ENCODE peak calls at places on chromosome 7, in nine cellular contexts. One of them, this sample, is unnamed.

GRCh38 chr7:106110885-106111670 is 1.0 kb downstream of the SYPL1 start:
- DNase-seq in activated T-helper 9 cell treated with anti-CD3 and anti-CD28 coated beads, Interleukin-2, amount 50 U/mL, for 16 hours: no peak
- DNase-seq in occipital lobe: no peak
- DNase-seq in fibroblast of pulmonary artery: no peak
- DNase-seq in NCI-H748 treated with DMSO at 0.1 percent for 48 hours: peak
- DNase-seq in activated CD8-positive, alpha-beta memory T cell treated with anti-CD3 and anti-CD28 coated beads, Interleukin-2, amount 50 U/mL, for 4 hours: no peak
- DNase-seq in HuH-7.5: no peak
- DNase-seq in naive thymus-derived CD8-positive, alpha-beta T cell: peak
- DNase-seq in skeletal muscle cell: no peak
- DNase-seq in this sample: no peak

GRCh38 chr7:129499915-129500463 is 2.3 kb upstream of the SMKR1 start:
- DNase-seq in skeletal muscle cell: no peak
- DNase-seq in occipital lobe: no peak
- DNase-seq in naive thymus-derived CD8-positive, alpha-beta T cell: no peak
- DNase-seq in activated CD8-positive, alpha-beta memory T cell treated with anti-CD3 and anti-CD28 coated beads, Interleukin-2, amount 50 U/mL, for 4 hours: no peak
- DNase-seq in activated T-helper 9 cell treated with anti-CD3 and anti-CD28 coated beads, Interleukin-2, amount 50 U/mL, for 16 hours: no peak
- DNase-seq in fibroblast of pulmonary artery: no peak
- DNase-seq in HuH-7.5: no peak
- DNase-seq in NCI-H748 treated with DMSO at 0.1 percent for 48 hours: no peak
- DNase-seq in this sample: no peak

GRCh38 chr7:131109011-131109756 is 218.5 kb upstream of the MKLN1 start:
- DNase-seq in activated T-helper 9 cell treated with anti-CD3 and anti-CD28 coated beads, Interleukin-2, amount 50 U/mL, for 16 hours: no peak
- DNase-seq in HuH-7.5: peak
- DNase-seq in fibroblast of pulmonary artery: peak
- DNase-seq in skeletal muscle cell: no peak
- DNase-seq in activated CD8-positive, alpha-beta memory T cell treated with anti-CD3 and anti-CD28 coated beads, Interleukin-2, amount 50 U/mL, for 4 hours: no peak
- DNase-seq in occipital lobe: no peak
- DNase-seq in NCI-H748 treated with DMSO at 0.1 percent for 48 hours: no peak
- DNase-seq in naive thymus-derived CD8-positive, alpha-beta T cell: no peak
- DNase-seq in this sample: no peak

GRCh38 chr7:77561354-77561753 is 24.3 kb downstream of the PTPN12 start:
- DNase-seq in activated CD8-positive, alpha-beta memory T cell treated with anti-CD3 and anti-CD28 coated beads, Interleukin-2, amount 50 U/mL, for 4 hours: no peak
- DNase-seq in occipital lobe: no peak
- DNase-seq in fibroblast of pulmonary artery: no peak
- DNase-seq in NCI-H748 treated with DMSO at 0.1 percent for 48 hours: no peak
- DNase-seq in naive thymus-derived CD8-positive, alpha-beta T cell: no peak
- DNase-seq in activated T-helper 9 cell treated with anti-CD3 and anti-CD28 coated beads, Interleukin-2, amount 50 U/mL, for 16 hours: no peak
- DNase-seq in skeletal muscle cell: no peak
- DNase-seq in HuH-7.5: no peak
- DNase-seq in this sample: no peak

GRCh38 chr7:91527460-91527859 is 263.2 kb downstream of the FZD1 start:
- DNase-seq in occipital lobe: no peak
- DNase-seq in HuH-7.5: no peak
- DNase-seq in activated CD8-positive, alpha-beta memory T cell treated with anti-CD3 and anti-CD28 coated beads, Interleukin-2, amount 50 U/mL, for 4 hours: no peak
- DNase-seq in NCI-H748 treated with DMSO at 0.1 percent for 48 hours: no peak
- DNase-seq in skeletal muscle cell: no peak
- DNase-seq in naive thymus-derived CD8-positive, alpha-beta T cell: no peak
- DNase-seq in fibroblast of pulmonary artery: no peak
- DNase-seq in activated T-helper 9 cell treated with anti-CD3 and anti-CD28 coated beads, Interleukin-2, amount 50 U/mL, for 16 hours: no peak
- DNase-seq in this sample: no peak

GRCh38 chr7:28203498-28204240 is 23.1 kb upstream of the JAZF1 start:
- DNase-seq in NCI-H748 treated with DMSO at 0.1 percent for 48 hours: no peak
- DNase-seq in activated T-helper 9 cell treated with anti-CD3 and anti-CD28 coated beads, Interleukin-2, amount 50 U/mL, for 16 hours: no peak
- DNase-seq in fibroblast of pulmonary artery: peak
- DNase-seq in skeletal muscle cell: no peak
- DNase-seq in occipital lobe: no peak
- DNase-seq in HuH-7.5: no peak
- DNase-seq in activated CD8-positive, alpha-beta memory T cell treated with anti-CD3 and anti-CD28 coated beads, Interleukin-2, amount 50 U/mL, for 4 hours: no peak
- DNase-seq in naive thymus-derived CD8-positive, alpha-beta T cell: no peak
- DNase-seq in this sample: no peak

GRCh38 chr7:28806841-28807240 is 151.3 kb downstream of the TRIL start:
- DNase-seq in NCI-H748 treated with DMSO at 0.1 percent for 48 hours: no peak
- DNase-seq in activated T-helper 9 cell treated with anti-CD3 and anti-CD28 coated beads, Interleukin-2, amount 50 U/mL, for 16 hours: no peak
- DNase-seq in HuH-7.5: no peak
- DNase-seq in activated CD8-positive, alpha-beta memory T cell treated with anti-CD3 and anti-CD28 coated beads, Interleukin-2, amount 50 U/mL, for 4 hours: no peak
- DNase-seq in naive thymus-derived CD8-positive, alpha-beta T cell: no peak
- DNase-seq in skeletal muscle cell: no peak
- DNase-seq in fibroblast of pulmonary artery: no peak
- DNase-seq in occipital lobe: no peak
- DNase-seq in this sample: no peak

GRCh38 chr7:4162845-4163564 is 519.1 kb upstream of the FOXK1 start:
- DNase-seq in activated CD8-positive, alpha-beta memory T cell treated with anti-CD3 and anti-CD28 coated beads, Interleukin-2, amount 50 U/mL, for 4 hours: no peak
- DNase-seq in fibroblast of pulmonary artery: no peak
- DNase-seq in naive thymus-derived CD8-positive, alpha-beta T cell: no peak
- DNase-seq in activated T-helper 9 cell treated with anti-CD3 and anti-CD28 coated beads, Interleukin-2, amount 50 U/mL, for 16 hours: no peak
- DNase-seq in skeletal muscle cell: no peak
- DNase-seq in NCI-H748 treated with DMSO at 0.1 percent for 48 hours: no peak
- DNase-seq in occipital lobe: no peak
- DNase-seq in HuH-7.5: no peak
- DNase-seq in this sample: no peak

GRCh38 chr7:150852371-150852905 is at the start of gene AOC1:
- DNase-seq in occipital lobe: no peak
- DNase-seq in activated T-helper 9 cell treated with anti-CD3 and anti-CD28 coated beads, Interleukin-2, amount 50 U/mL, for 16 hours: no peak
- DNase-seq in fibroblast of pulmonary artery: no peak
- DNase-seq in NCI-H748 treated with DMSO at 0.1 percent for 48 hours: no peak
- DNase-seq in naive thymus-derived CD8-positive, alpha-beta T cell: no peak
- DNase-seq in skeletal muscle cell: no peak
- DNase-seq in HuH-7.5: no peak
- DNase-seq in activated CD8-positive, alpha-beta memory T cell treated with anti-CD3 and anti-CD28 coated beads, Interleukin-2, amount 50 U/mL, for 4 hours: no peak
- DNase-seq in this sample: no peak

GRCh38 chr7:40057292-40057691 is 77.1 kb downstream of the MPLKIP start:
- DNase-seq in occipital lobe: no peak
- DNase-seq in naive thymus-derived CD8-positive, alpha-beta T cell: no peak
- DNase-seq in skeletal muscle cell: peak
- DNase-seq in fibroblast of pulmonary artery: peak
- DNase-seq in activated T-helper 9 cell treated with anti-CD3 and anti-CD28 coated beads, Interleukin-2, amount 50 U/mL, for 16 hours: no peak
- DNase-seq in NCI-H748 treated with DMSO at 0.1 percent for 48 hours: no peak
- DNase-seq in HuH-7.5: no peak
- DNase-seq in activated CD8-positive, alpha-beta memory T cell treated with anti-CD3 and anti-CD28 coated beads, Interleukin-2, amount 50 U/mL, for 4 hours: no peak
- DNase-seq in this sample: no peak

GRCh38 chr7:55641273-55641691 is 69.0 kb upstream of the VOPP1 start:
- DNase-seq in activated T-helper 9 cell treated with anti-CD3 and anti-CD28 coated beads, Interleukin-2, amount 50 U/mL, for 16 hours: no peak
- DNase-seq in skeletal muscle cell: peak
- DNase-seq in NCI-H748 treated with DMSO at 0.1 percent for 48 hours: peak
- DNase-seq in activated CD8-positive, alpha-beta memory T cell treated with anti-CD3 and anti-CD28 coated beads, Interleukin-2, amount 50 U/mL, for 4 hours: no peak
- DNase-seq in fibroblast of pulmonary artery: peak
- DNase-seq in naive thymus-derived CD8-positive, alpha-beta T cell: peak
- DNase-seq in HuH-7.5: peak
- DNase-seq in occipital lobe: peak
- DNase-seq in this sample: no peak

GRCh38 chr7:28174901-28175661 is 5.5 kb downstream of the JAZF1 start:
- DNase-seq in activated T-helper 9 cell treated with anti-CD3 and anti-CD28 coated beads, Interleukin-2, amount 50 U/mL, for 16 hours: no peak
- DNase-seq in HuH-7.5: no peak
- DNase-seq in naive thymus-derived CD8-positive, alpha-beta T cell: no peak
- DNase-seq in occipital lobe: no peak
- DNase-seq in activated CD8-positive, alpha-beta memory T cell treated with anti-CD3 and anti-CD28 coated beads, Interleukin-2, amount 50 U/mL, for 4 hours: no peak
- DNase-seq in NCI-H748 treated with DMSO at 0.1 percent for 48 hours: no peak
- DNase-seq in skeletal muscle cell: no peak
- DNase-seq in fibroblast of pulmonary artery: peak
- DNase-seq in this sample: no peak

GRCh38 chr7:104980969-104981670 is 32.9 kb upstream of the KMT2E start:
- DNase-seq in activated T-helper 9 cell treated with anti-CD3 and anti-CD28 coated beads, Interleukin-2, amount 50 U/mL, for 16 hours: no peak
- DNase-seq in NCI-H748 treated with DMSO at 0.1 percent for 48 hours: peak
- DNase-seq in skeletal muscle cell: no peak
- DNase-seq in occipital lobe: no peak
- DNase-seq in fibroblast of pulmonary artery: peak
- DNase-seq in activated CD8-positive, alpha-beta memory T cell treated with anti-CD3 and anti-CD28 coated beads, Interleukin-2, amount 50 U/mL, for 4 hours: no peak
- DNase-seq in naive thymus-derived CD8-positive, alpha-beta T cell: peak
- DNase-seq in HuH-7.5: peak
- DNase-seq in this sample: no peak

GRCh38 chr7:12493407-12493806 is 77.1 kb upstream of the SCIN start:
- DNase-seq in occipital lobe: no peak
- DNase-seq in HuH-7.5: no peak
- DNase-seq in naive thymus-derived CD8-positive, alpha-beta T cell: no peak
- DNase-seq in fibroblast of pulmonary artery: peak
- DNase-seq in activated CD8-positive, alpha-beta memory T cell treated with anti-CD3 and anti-CD28 coated beads, Interleukin-2, amount 50 U/mL, for 4 hours: no peak
- DNase-seq in activated T-helper 9 cell treated with anti-CD3 and anti-CD28 coated beads, Interleukin-2, amount 50 U/mL, for 16 hours: no peak
- DNase-seq in NCI-H748 treated with DMSO at 0.1 percent for 48 hours: no peak
- DNase-seq in skeletal muscle cell: no peak
- DNase-seq in this sample: no peak

GRCh38 chr7:150520145-150520544 is 5.5 kb downstream of the GIMAP7 start:
- DNase-seq in occipital lobe: no peak
- DNase-seq in NCI-H748 treated with DMSO at 0.1 percent for 48 hours: no peak
- DNase-seq in activated CD8-positive, alpha-beta memory T cell treated with anti-CD3 and anti-CD28 coated beads, Interleukin-2, amount 50 U/mL, for 4 hours: no peak
- DNase-seq in naive thymus-derived CD8-positive, alpha-beta T cell: peak
- DNase-seq in skeletal muscle cell: no peak
- DNase-seq in activated T-helper 9 cell treated with anti-CD3 and anti-CD28 coated beads, Interleukin-2, amount 50 U/mL, for 16 hours: no peak
- DNase-seq in HuH-7.5: no peak
- DNase-seq in fibroblast of pulmonary artery: no peak
- DNase-seq in this sample: no peak

GRCh38 chr7:2980406-2981102 is 63.1 kb downstream of the CARD11 start:
- DNase-seq in fibroblast of pulmonary artery: no peak
- DNase-seq in occipital lobe: no peak
- DNase-seq in skeletal muscle cell: no peak
- DNase-seq in naive thymus-derived CD8-positive, alpha-beta T cell: no peak
- DNase-seq in HuH-7.5: no peak
- DNase-seq in activated CD8-positive, alpha-beta memory T cell treated with anti-CD3 and anti-CD28 coated beads, Interleukin-2, amount 50 U/mL, for 4 hours: peak
- DNase-seq in NCI-H748 treated with DMSO at 0.1 percent for 48 hours: no peak
- DNase-seq in activated T-helper 9 cell treated with anti-CD3 and anti-CD28 coated beads, Interleukin-2, amount 50 U/mL, for 16 hours: no peak
- DNase-seq in this sample: no peak

GRCh38 chr7:148334959-148335577 is 255.5 kb upstream of the C7orf33 start:
- DNase-seq in NCI-H748 treated with DMSO at 0.1 percent for 48 hours: no peak
- DNase-seq in activated T-helper 9 cell treated with anti-CD3 and anti-CD28 coated beads, Interleukin-2, amount 50 U/mL, for 16 hours: no peak
- DNase-seq in occipital lobe: no peak
- DNase-seq in fibroblast of pulmonary artery: peak
- DNase-seq in HuH-7.5: no peak
- DNase-seq in naive thymus-derived CD8-positive, alpha-beta T cell: no peak
- DNase-seq in activated CD8-positive, alpha-beta memory T cell treated with anti-CD3 and anti-CD28 coated beads, Interleukin-2, amount 50 U/mL, for 4 hours: no peak
- DNase-seq in skeletal muscle cell: peak
- DNase-seq in this sample: no peak

This sample was measured in glutamatergic neuron.